ENCODE peak calls at places on chromosome 19, in eight cellular contexts. Y is stimulated activated CD4-positive, alpha-beta T cell treated with anti-CD3 and anti-CD28 coated beads, Interleukin-1b, Interleukin-23, amount 100 ng/mL, for 1 hour; C is colonic mucosa; I is iPS DF 19.7; E is AG04450; K is A549; O is mucosa of descending colon; W is stimulated activated CD8-positive, alpha-beta memory T cell treated with anti-CD3 and anti-CD28 coated beads, Interleukin-2, amount 100 ng/mL, for 48 hours. A is an unnamed sample.

GRCh38 chr19:10503002-10503789 is at the start of gene KEAP1:
- DNase-seq in Y (no peak), C (peak; percentile 68), I (no peak), E (no peak), K (peak; percentile 29), O (peak; percentile 78), W (peak; percentile 43), A (no peak)

GRCh38 chr19:344625-345319 is at the start of gene MIER2:
- DNase-seq in Y (peak; percentile 83), C (peak; percentile 91), I (no peak), E (peak; percentile 16), K (peak; percentile 80), O (peak; percentile 94), W (peak; percentile 79), A (peak; percentile 87)

GRCh38 chr19:11673608-11674041 is 65.1 kb downstream of the ZNF823 start:
- DNase-seq in Y (no peak), C (peak; percentile 72), I (no peak), E (no peak), K (no peak), O (peak; percentile 78), W (no peak), A (no peak)

GRCh38 chr19:862529-863304 is 3.3 kb downstream of the CFD start:
- DNase-seq in Y (peak; percentile 58), C (peak; percentile 74), I (no peak), E (no peak), K (no peak), O (peak; percentile 85), W (peak; percentile 59), A (peak; percentile 75)

GRCh38 chr19:3509566-3509989 is 3.5 kb downstream of the FZR1 start:
- DNase-seq in Y (no peak), C (no peak), I (no peak), E (no peak), K (no peak), O (no peak), W (no peak), A (no peak)

GRCh38 chr19:48770223-48770622 is 14.9 kb downstream of the FGF21 start:
- DNase-seq in Y (no peak), C (no peak), I (no peak), E (no peak), K (no peak), O (no peak), W (no peak), A (no peak)

GRCh38 chr19:10346509-10346908 is 7.1 kb upstream of the ICAM3 start:
- DNase-seq in Y (no peak), C (no peak), I (no peak), E (no peak), K (no peak), O (no peak), W (no peak), A (no peak)

GRCh38 chr19:10226376-10227214 is 4.5 kb downstream of the S1PR2 start:
- DNase-seq in Y (no peak), C (peak; percentile 58), I (no peak), E (peak; percentile 89), K (no peak), O (peak; percentile 52), W (no peak), A (no peak)

GRCh38 chr19:42143341-42144234 is 11.3 kb upstream of the POU2F2 start:
- DNase-seq in Y (no peak), C (no peak), I (no peak), E (no peak), K (no peak), O (no peak), W (no peak), A (no peak)

GRCh38 chr19:3333662-3334061 is 32.7 kb upstream of the NFIC start:
- DNase-seq in Y (no peak), C (no peak), I (no peak), E (no peak), K (no peak), O (no peak), W (no peak), A (no peak)

GRCh38 chr19:52689804-52690394 is 44.9 kb downstream of the ZNF611 start:
- DNase-seq in Y (no peak), C (peak; percentile 58), I (no peak), E (no peak), K (no peak), O (peak; percentile 61), W (peak; percentile 3), A (no peak)

GRCh38 chr19:10141973-10142372 is 22.3 kb upstream of the EIF3G start:
- DNase-seq in Y (no peak), C (no peak), I (no peak), E (no peak), K (no peak), O (no peak), W (no peak), A (no peak)

GRCh38 chr19:10894911-10895213 is 23.5 kb downstream of the CARM1 start:
- DNase-seq in Y (no peak), C (no peak), I (no peak), E (no peak), K (no peak), O (no peak), W (no peak), A (no peak)

GRCh38 chr19:34468400-34468799 is 13.2 kb upstream of the WTIP start:
- DNase-seq in Y (no peak), C (no peak), I (no peak), E (no peak), K (no peak), O (no peak), W (no peak), A (no peak)

GRCh38 chr19:31096930-31097329 is 252.3 kb downstream of the TSHZ3 start:
- DNase-seq in Y (no peak), C (no peak), I (no peak), E (no peak), K (no peak), O (peak; percentile 41), W (no peak), A (no peak)

GRCh38 chr19:48182434-48182833 is 12.0 kb downstream of the ZSWIM9 start:
- DNase-seq in Y (no peak), C (no peak), I (no peak), E (no peak), K (no peak), O (no peak), W (no peak), A (no peak)

GRCh38 chr19:34480971-34481821 is at the start of gene WTIP:
- DNase-seq in Y (no peak), C (peak; percentile 39), I (no peak), E (peak; percentile 80), K (peak; percentile 82), O (peak; percentile 59), W (no peak), A (no peak)

GRCh38 chr19:47330466-47330869 is 1.5 kb upstream of the C5AR2 start:
- DNase-seq in Y (no peak), C (no peak), I (no peak), E (peak; percentile 30), K (no peak), O (no peak), W (no peak), A (no peak)

GRCh38 chr19:58559275-58560006 is 1.0 kb upstream of the UBE2M start:
- DNase-seq in Y (no peak), C (peak; percentile 94), I (peak; percentile 83), E (peak; percentile 77), K (peak; percentile 99), O (peak; percentile 91), W (peak; percentile 76), A (no peak)

GRCh38 chr19:15252398-15253018 is 20.3 kb upstream of the EPHX3 start:
- DNase-seq in Y (no peak), C (no peak), I (no peak), E (no peak), K (no peak), O (no peak), W (no peak), A (no peak)

GRCh38 chr19:38564981-38565685 is 52.6 kb downstream of the MAP4K1 start:
- DNase-seq in Y (no peak), C (no peak), I (no peak), E (no peak), K (no peak), O (no peak), W (peak; percentile 24), A (no peak)

A was measured in central memory CD4-positive, alpha-beta T cell.